ENCODE peak calls at places on chromosomes 7 and 10, in nine cellular contexts. S, W, I, X, R, O, E, N and H are unnamed samples.

GRCh38 chr7:150337179-150337578 is 4.2 kb downstream of the RARRES2 start:
- DNase-seq in I (peak; percentile 92), R (no peak), S (no peak), X (no peak), N (no peak), W (no peak), O (no peak), E (no peak), H (no peak)

GRCh38 chr10:112446055-112446854 is 459 bp downstream of the ZDHHC6 start:
- DNase-seq in R (no peak), I (no peak), N (no peak), O (peak; percentile 44), W (peak; percentile 47), X (no peak), E (peak; percentile 26), S (no peak), H (peak; percentile 17)

GRCh38 chr7:53191836-53192443 is 156.5 kb downstream of the POM121L12 start:
- DNase-seq in O (no peak), E (no peak), N (no peak), W (peak; percentile 56), S (no peak), I (no peak), X (no peak), R (no peak), H (no peak)

GRCh38 chr10:44752451-44753441 is 158.4 kb upstream of the TMEM72 start:
- DNase-seq in I (peak; percentile 69), E (no peak), R (peak; percentile 11), S (peak; percentile 77), W (no peak), O (peak; percentile 90), N (no peak), X (no peak), H (peak; percentile 92)

GRCh38 chr7:23356726-23357125 is 57.6 kb downstream of the MALSU1 start:
- DNase-seq in E (no peak), W (no peak), I (no peak), O (peak; percentile 82), S (peak; percentile 45), R (no peak), N (no peak), X (no peak), H (no peak)

GRCh38 chr10:86163522-86164215 is 202.9 kb downstream of the GRID1 start:
- DNase-seq in E (no peak), N (peak; percentile 48), X (no peak), I (no peak), R (no peak), S (no peak), W (no peak), O (no peak), H (no peak)

GRCh38 chr10:5512331-5512730 is 12.4 kb upstream of the CALML3 start:
- DNase-seq in W (no peak), N (no peak), S (no peak), I (no peak), O (no peak), R (no peak), X (no peak), E (no peak), H (no peak)

GRCh38 chr7:411677-412312 is 107.9 kb downstream of the PDGFA start:
- DNase-seq in R (no peak), S (no peak), I (peak; percentile 8), N (no peak), E (no peak), O (no peak), W (peak; percentile 40), X (no peak), H (no peak)

GRCh38 chr7:135536160-135536559 is 21.6 kb upstream of the NUP205 start:
- DNase-seq in S (peak; percentile 76), R (peak; percentile 46), I (no peak), E (no peak), W (no peak), O (peak; percentile 95), X (no peak), N (peak; percentile 37), H (peak; percentile 59)

GRCh38 chr10:52525761-52526160 is 211.7 kb downstream of the DKK1 start:
- DNase-seq in N (no peak), I (no peak), X (no peak), S (peak; percentile 55), R (peak; percentile 34), W (no peak), O (peak; percentile 85), E (no peak), H (peak; percentile 81)

GRCh38 chr10:104350146-104350635 is 3.4 kb upstream of the CFAP58 start:
- DNase-seq in X (peak; percentile 70), E (peak; percentile 80), I (no peak), N (peak; percentile 66), S (peak; percentile 80), O (peak; percentile 87), R (peak; percentile 68), W (peak; percentile 50), H (peak; percentile 85)

GRCh38 chr7:142436601-142437000 is 178.7 kb upstream of the PRSS58 start:
- DNase-seq in I (no peak), O (peak; percentile 25), W (no peak), E (no peak), X (no peak), N (no peak), S (no peak), R (no peak), H (peak; percentile 26)

GRCh38 chr7:44114586-44115310 is 8.6 kb downstream of the POLD2 start:
- DNase-seq in X (no peak), I (peak; percentile 45), N (no peak), S (no peak), O (no peak), E (no peak), R (no peak), W (no peak), H (no peak)

GRCh38 chr10:60869916-60870728 is 73.9 kb downstream of the RHOBTB1 start:
- DNase-seq in O (no peak), E (no peak), W (peak; percentile 65), R (no peak), S (no peak), N (no peak), X (no peak), I (no peak), H (no peak)
- TF ChIP-seq CTCF in O (no peak), E (no peak), W (peak; percentile 69), R (peak; percentile 27), S (peak; percentile 24), N (peak; percentile 18), X (peak; percentile 39), I (no peak), H (no peak)

GRCh38 chr10:70539471-70539870 is 60.9 kb downstream of the PALD1 start:
- DNase-seq in W (no peak), E (no peak), N (no peak), S (no peak), I (no peak), O (no peak), X (no peak), R (no peak), H (no peak)

GRCh38 chr10:70541738-70542564 is 60.6 kb downstream of the PRF1 start:
- DNase-seq in R (no peak), W (no peak), X (no peak), E (no peak), I (no peak), N (no peak), O (no peak), S (no peak), H (no peak)

GRCh38 chr10:70542565-70542938 is 60.0 kb downstream of the PRF1 start:
- DNase-seq in I (no peak), X (no peak), E (no peak), N (no peak), S (peak; percentile 5), R (no peak), O (peak; percentile 12), W (no peak), H (peak; percentile 29)

GRCh38 chr10:70540089-70540788 is 61.7 kb downstream of the PALD1 start:
- DNase-seq in N (peak; percentile 18), X (peak; percentile 64), E (peak; percentile 26), R (peak; percentile 27), W (peak; percentile 86), I (no peak), O (peak; percentile 24), S (peak; percentile 21), H (no peak)

DNA sequence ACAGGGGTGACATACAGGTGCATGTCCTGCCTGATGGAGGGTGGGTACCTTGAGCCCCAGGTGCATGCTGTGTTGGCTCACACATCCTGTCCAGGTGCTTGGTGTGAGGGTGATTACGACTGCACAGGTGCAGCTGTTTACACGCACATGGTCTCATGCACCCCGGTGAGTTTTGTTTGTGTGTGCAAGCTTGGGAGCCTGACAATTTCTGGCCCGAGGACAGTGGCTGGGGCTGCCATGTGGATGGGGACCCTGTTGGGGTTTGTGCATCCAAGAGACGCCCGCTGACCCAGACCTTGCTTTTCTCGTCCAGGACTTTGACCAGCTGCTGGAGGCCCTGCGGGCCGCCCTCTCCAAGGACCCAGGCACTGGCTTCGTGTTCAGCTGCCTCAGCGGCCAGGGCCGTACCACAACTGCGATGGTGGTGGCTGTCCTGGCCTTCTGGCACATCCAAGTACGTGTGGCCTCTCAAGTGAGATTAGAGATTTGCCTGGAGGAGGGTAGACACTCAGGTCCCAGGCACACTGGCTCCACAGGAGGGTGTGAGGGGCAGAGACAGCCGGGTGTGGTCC is 61.7 kb downstream of the PRF1 start:
- DNase-seq in N (no peak), I (no peak), R (no peak), O (no peak), X (no peak), S (no peak), W (no peak), E (no peak), H (no peak)
- TF ChIP-seq CTCF in N (no peak), I (no peak), R (no peak), O (no peak), X (no peak), S (no peak), W (no peak), E (peak; percentile 4), H (no peak)

DNA sequence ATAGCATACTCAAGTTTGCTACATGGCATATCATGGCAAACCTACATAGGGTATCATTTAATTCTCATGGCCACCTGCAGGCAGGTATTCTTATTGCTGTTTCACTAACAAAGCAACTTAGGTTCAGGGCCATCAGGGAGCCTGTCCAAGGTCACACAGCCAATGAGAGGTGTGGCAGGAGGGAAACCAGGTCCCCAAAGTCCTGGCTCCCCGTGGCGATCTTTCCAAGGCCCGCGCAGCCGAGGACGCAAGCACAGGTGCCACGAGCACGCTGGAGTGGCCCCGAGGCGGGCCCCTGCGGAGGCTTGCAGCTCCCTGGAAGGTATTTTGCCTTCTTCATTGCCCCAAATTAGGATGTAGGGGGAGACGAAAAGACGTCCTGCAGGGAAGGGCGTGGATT is 20.8 kb downstream of the PRKAG2 start:
- DNase-seq in N (peak; percentile 22), W (no peak), S (no peak), E (no peak), X (no peak), O (no peak), R (no peak), I (no peak), H (no peak)
- TF ChIP-seq CTCF in N (no peak), W (peak; percentile 65), S (no peak), E (no peak), X (no peak), O (no peak), R (no peak), I (no peak), H (no peak)

DNA sequence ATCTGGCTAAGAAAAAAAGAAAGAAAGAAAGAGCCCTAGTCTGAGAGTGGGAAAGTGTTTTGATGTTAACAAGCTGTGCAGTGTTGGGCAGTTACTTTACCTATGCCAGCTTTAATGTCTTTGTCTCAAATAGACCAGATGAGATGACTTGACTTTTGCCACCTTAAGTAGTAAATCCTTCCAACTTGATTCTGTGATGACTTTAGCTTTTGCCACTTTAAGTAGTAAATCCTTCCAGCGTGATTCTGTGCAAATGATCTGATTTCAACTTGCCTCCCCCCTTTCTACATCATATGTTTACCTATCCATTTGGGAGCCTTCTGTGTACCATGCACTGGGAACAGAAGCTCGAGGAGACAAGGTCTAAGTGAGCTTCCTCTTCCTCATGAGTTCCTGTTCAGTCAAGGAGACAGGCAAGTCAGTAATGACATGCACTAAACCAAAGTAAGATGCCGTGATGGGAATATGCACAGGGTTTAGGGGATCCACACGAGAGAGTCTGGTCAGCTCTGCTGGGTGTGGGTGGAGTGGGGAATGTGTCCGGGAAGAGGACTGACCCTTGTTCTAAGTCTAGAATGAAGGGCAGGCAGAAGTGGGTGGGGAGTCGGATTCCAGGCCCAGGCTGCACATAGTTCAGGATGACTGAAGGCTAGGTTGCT is 17.3 kb downstream of the INPP5F start:
- DNase-seq in N (no peak), X (no peak), W (no peak), S (no peak), I (no peak), R (no peak), O (no peak), E (no peak), H (no peak)
- TF ChIP-seq CTCF in N (no peak), X (no peak), W (no peak), S (no peak), I (no peak), R (no peak), O (no peak), E (no peak), H (no peak)